ENCODE peak calls at places on chromosome 6, in six cellular contexts. Y is effector CD8-positive, alpha-beta T cell; D is hypothalamus; R is NCI-H2081; L is mucosa of descending colon; P is left cardiac atrium. A is an unnamed sample.

GRCh38 chr6:80720824-80721223 is 614.4 kb downstream of the BCKDHB start:
- DNase-seq in P (no peak), L (no peak), Y (no peak), R (no peak), D (no peak), A (no peak)

GRCh38 chr6:30769088-30769852 is 24.9 kb upstream of the IER3 start:
- DNase-seq in R (no peak), P (peak), L (peak), D (no peak), Y (peak), A (no peak)

GRCh38 chr6:141321486-141322347 is 811.0 kb upstream of the GJE1 start:
- DNase-seq in L (no peak), R (no peak), Y (no peak), P (no peak), D (no peak), A (no peak)

GRCh38 chr6:141957271-141957670 is 175.5 kb upstream of the GJE1 start:
- DNase-seq in D (no peak), L (no peak), R (no peak), Y (no peak), P (no peak), A (no peak)

GRCh38 chr6:5143625-5144311 is 58.6 kb downstream of the PPP1R3G start:
- DNase-seq in P (peak), Y (peak), L (peak), D (peak), R (peak), A (peak)

GRCh38 chr6:161922631-161923119 is 648.8 kb upstream of the AGPAT4 start:
- DNase-seq in R (peak), D (no peak), P (peak), L (peak), Y (no peak), A (peak)

GRCh38 chr6:51360287-51360686 is 541.6 kb downstream of the TFAP2B start:
- DNase-seq in R (no peak), D (no peak), Y (no peak), P (no peak), L (no peak), A (no peak)

GRCh38 chr6:47414517-47415167 is 62.9 kb upstream of the CD2AP start:
- DNase-seq in Y (no peak), L (no peak), D (no peak), R (no peak), P (no peak), A (peak)

GRCh38 chr6:53066059-53066406 is 829 bp downstream of the FBXO9 start:
- DNase-seq in Y (peak), R (peak), D (peak), P (peak), L (peak), A (no peak)

GRCh38 chr6:113600556-113601339 is 256.4 kb upstream of the MARCKS start:
- DNase-seq in R (no peak), L (no peak), P (no peak), D (no peak), Y (no peak), A (no peak)

GRCh38 chr6:57135885-57136284 is 36.2 kb upstream of the BAG2 start:
- DNase-seq in R (no peak), Y (no peak), D (no peak), L (no peak), P (no peak), A (no peak)

GRCh38 chr6:124679392-124679791 is 282.8 kb upstream of the RNF217 start:
- DNase-seq in R (no peak), L (no peak), P (no peak), Y (no peak), D (no peak), A (no peak)

GRCh38 chr6:110055387-110055735 is 77.2 kb downstream of the GPR6 start:
- DNase-seq in L (no peak), D (no peak), Y (no peak), R (peak), P (no peak), A (no peak)

GRCh38 chr6:15089569-15090144 is 156.2 kb upstream of the JARID2 start:
- DNase-seq in L (peak), P (no peak), Y (no peak), D (no peak), R (peak), A (no peak)

GRCh38 chr6:106124015-106124414 is 37.9 kb downstream of the PRDM1 start:
- DNase-seq in R (no peak), D (no peak), L (no peak), Y (no peak), P (no peak), A (no peak)

GRCh38 chr6:79984261-79984660 is 20.2 kb upstream of the TTK start:
- DNase-seq in P (no peak), R (no peak), D (no peak), Y (no peak), L (no peak), A (no peak)

GRCh38 chr6:42745083-42745637 is 743 bp downstream of the TBCC start:
- DNase-seq in R (peak), P (peak), D (no peak), L (peak), Y (no peak), A (no peak)

GRCh38 chr6:157514659-157515496 is 133.9 kb downstream of the ZDHHC14 start:
- DNase-seq in D (no peak), R (no peak), L (no peak), P (peak), Y (no peak), A (peak)

GRCh38 chr6:135837735-135838449 is 13.6 kb upstream of the PDE7B start:
- DNase-seq in D (no peak), L (no peak), P (no peak), Y (no peak), R (no peak), A (no peak)

GRCh38 chr6:158708239-158708638 is 58.4 kb downstream of the SYTL3 start:
- DNase-seq in D (no peak), P (peak), R (no peak), L (no peak), Y (no peak), A (no peak)

A was measured in glomerular endothelial cell.